ENCODE peak calls at places on chromosomes 5 and 9, in four cellular contexts. G is K562, I is A549, W is HepG2. A is an unnamed sample.

GRCh38 chr5:107388111-107388861 is 282.5 kb downstream of the EFNA5 start:
- DNase-seq in G (no peak), I (peak), W (no peak), A (peak)

GRCh38 chr5:91101777-91102379 is 281.2 kb downstream of the ARRDC3 start:
- DNase-seq in G (peak), I (peak), W (peak), A (peak)

GRCh38 chr5:73792687-73793320 is 166.8 kb downstream of the ARHGEF28 start:
- DNase-seq in G (peak), I (peak), W (peak), A (peak)

GRCh38 chr9:108386859-108387384 is 468.9 kb downstream of the ACTL7B start:
- DNase-seq in G (no peak), I (no peak), W (no peak), A (peak)

GRCh38 chr9:116686693-116687073 is 422 bp upstream of the TRIM32 start:
- DNase-seq in G (no peak), I (no peak), W (peak), A (peak)

GRCh38 chr5:176787676-176788075 is 22.7 kb upstream of the UNC5A start:
- DNase-seq in G (peak), I (peak), W (no peak), A (no peak)

GRCh38 chr5:150645070-150645700 is 4.7 kb downstream of the SYNPO start:
- DNase-seq in G (no peak), I (no peak), W (no peak), A (peak)

GRCh38 chr5:150122158-150122510 is 33.5 kb downstream of the PDGFRB start:
- DNase-seq in G (peak), I (peak), W (peak), A (no peak)

GRCh38 chr9:97717866-97718265 is 20.7 kb upstream of the XPA start:
- DNase-seq in G (no peak), I (no peak), W (no peak), A (no peak)

GRCh38 chr5:64518784-64519183 is 13.0 kb downstream of the RGS7BP start:
- DNase-seq in G (no peak), I (no peak), W (no peak), A (no peak)

GRCh38 chr9:26163931-26164330 is 485.7 kb upstream of the TUSC1 start:
- DNase-seq in G (no peak), I (no peak), W (no peak), A (peak)

GRCh38 chr9:125494555-125494920 is 212.5 kb downstream of the MAPKAP1 start:
- DNase-seq in G (no peak), I (no peak), W (no peak), A (peak)

GRCh38 chr5:173755319-173755718 is 132.8 kb upstream of the CPEB4 start:
- DNase-seq in G (no peak), I (no peak), W (no peak), A (no peak)

GRCh38 chr9:28135571-28135970 is 562.3 kb upstream of the C9orf72 start:
- DNase-seq in G (no peak), I (no peak), W (no peak), A (no peak)

GRCh38 chr9:77997611-77998349 is 33.8 kb downstream of the GNAQ start:
- DNase-seq in G (no peak), I (no peak), W (no peak), A (peak)

GRCh38 chr5:135678640-135679268 is 100.0 kb upstream of the CXCL14 start:
- DNase-seq in G (no peak), I (no peak), W (no peak), A (no peak)

GRCh38 chr5:9382511-9382910 is 163.4 kb downstream of the SEMA5A start:
- DNase-seq in G (no peak), I (no peak), W (no peak), A (no peak)

GRCh38 chr5:113170707-113171106 is 194.1 kb downstream of the DCP2 start:
- DNase-seq in G (no peak), I (no peak), W (no peak), A (peak)

GRCh38 chr9:27005491-27005890 is at the start of gene LRRC19:
- DNase-seq in G (no peak), I (no peak), W (no peak), A (no peak)

GRCh38 chr5:91474201-91474600 is 91.1 kb upstream of the ARRDC3 start:
- DNase-seq in G (no peak), I (no peak), W (no peak), A (no peak)

GRCh38 chr5:142881076-142881466 is 110.9 kb downstream of the ARHGAP26 start:
- DNase-seq in G (no peak), I (no peak), W (no peak), A (peak)

GRCh38 chr5:93010626-93011025 is 570.4 kb downstream of the NR2F1-AS1 start:
- DNase-seq in G (no peak), I (no peak), W (no peak), A (no peak)

GRCh38 chr9:38017149-38017884 is 51.7 kb downstream of the SHB start:
- DNase-seq in G (no peak), I (peak), W (no peak), A (peak)

GRCh38 chr5:84384604-84385575 is at the start of gene EDIL3:
- DNase-seq in G (no peak), I (peak), W (no peak), A (peak)

GRCh38 chr9:110842169-110842568 is 173.6 kb downstream of the MUSK start:
- DNase-seq in G (no peak), I (no peak), W (peak), A (no peak)

GRCh38 chr9:110850401-110851135 is 182.0 kb downstream of the MUSK start:
- DNase-seq in G (no peak), I (no peak), W (no peak), A (no peak)

GRCh38 chr9:110844121-110844520 is 175.5 kb downstream of the MUSK start:
- DNase-seq in G (no peak), I (no peak), W (no peak), A (peak)

GRCh38 chr9:110842976-110843375 is 174.4 kb downstream of the MUSK start:
- DNase-seq in G (no peak), I (no peak), W (no peak), A (peak)

DNA sequence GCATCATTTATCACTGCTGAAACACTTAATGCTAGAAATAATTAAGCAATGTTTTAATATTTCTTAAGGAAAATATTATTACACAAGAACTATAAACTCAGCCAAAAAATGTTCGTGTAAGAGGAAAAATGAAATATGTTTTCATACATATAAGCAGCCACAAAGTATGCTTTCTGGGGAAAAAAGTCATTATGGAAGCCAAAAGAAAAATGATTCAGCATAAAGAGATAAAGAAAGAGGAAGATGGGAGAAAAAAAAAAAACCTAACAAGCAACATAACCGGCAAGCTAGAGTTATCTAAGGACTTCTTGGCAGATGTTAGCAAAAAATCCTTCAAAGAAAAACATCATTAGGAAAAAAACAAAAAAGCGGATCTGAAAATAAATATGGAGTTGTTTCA is 179.1 kb downstream of the MUSK start:
- DNase-seq in G (no peak), I (no peak), W (no peak), A (peak)
- TF ChIP-seq MAZ in G (no peak), I (no peak), W (no peak), A (no peak)

DNA sequence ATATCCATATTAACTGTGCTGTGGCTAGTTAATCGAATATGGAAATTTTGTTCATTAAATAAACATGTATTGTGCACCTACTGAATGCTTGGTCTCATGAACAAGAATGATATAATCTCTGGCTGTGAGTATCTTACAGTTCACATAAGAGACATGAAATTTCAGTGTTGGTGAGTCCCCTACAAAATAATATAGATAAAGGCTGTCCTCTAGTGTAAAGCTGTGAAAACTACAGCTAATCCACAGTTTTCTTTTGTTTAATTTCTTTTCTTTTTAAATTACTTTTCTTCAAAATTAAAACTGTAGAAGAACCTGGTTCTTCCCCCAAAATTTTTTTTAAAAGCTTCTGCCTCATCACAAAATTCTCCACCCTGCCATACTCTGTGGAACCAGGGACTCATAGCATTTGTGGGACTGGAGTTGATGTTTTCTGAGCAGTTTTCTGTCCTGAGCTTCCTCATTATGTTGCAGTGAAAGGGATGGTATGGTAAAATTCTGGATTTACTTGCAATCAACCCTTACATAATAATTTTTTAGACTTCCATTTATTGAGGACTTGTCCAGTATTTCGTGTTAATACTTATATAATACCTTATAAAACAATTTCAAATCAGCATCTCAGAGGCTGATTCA is 135.0 kb downstream of the STK32A start:
- DNase-seq in G (no peak), I (peak), W (no peak), A (peak)
- TF ChIP-seq CTCF in G (no peak), I (peak), W (no peak), A (peak)

GRCh38 chr5:88384901-88385300 is 116.3 kb upstream of the TMEM161B start:
- DNase-seq in G (no peak), I (no peak), W (no peak), A (no peak)
- TF ChIP-seq MAZ in G (no peak), I (no peak), W (no peak), A (no peak)

DNA sequence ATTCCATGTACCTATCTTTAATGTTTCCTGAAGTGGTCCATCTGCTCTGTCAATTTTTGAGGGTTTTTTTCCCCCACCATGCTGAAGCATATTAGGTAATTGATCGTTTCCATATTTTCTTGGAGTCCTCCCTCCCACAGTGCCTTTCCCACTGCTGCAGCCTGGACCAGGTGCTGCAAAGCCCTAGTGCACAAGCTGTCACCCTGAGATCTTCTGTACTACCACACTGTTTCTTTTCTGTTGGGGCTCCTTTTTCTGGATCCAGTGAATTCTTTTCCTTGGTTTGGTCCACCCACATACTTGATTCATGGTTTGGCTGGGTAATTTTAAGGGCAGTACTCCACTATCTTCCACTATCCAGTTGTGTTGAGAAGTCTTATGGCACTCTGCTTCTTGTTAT is 30.9 kb upstream of the FAM169A start:
- DNase-seq in G (no peak), I (no peak), W (no peak), A (no peak)
- TF ChIP-seq CTCF in G (no peak), I (no peak), W (no peak), A (no peak)

GRCh38 chr9:33137271-33137670 is 29.9 kb downstream of the B4GALT1 start:
- DNase-seq in G (no peak), I (no peak), W (no peak), A (no peak)

GRCh38 chr9:33140406-33141360 is 26.5 kb downstream of the B4GALT1 start:
- DNase-seq in G (no peak), I (no peak), W (no peak), A (no peak)

GRCh38 chr9:33137781-33138264 is 29.3 kb downstream of the B4GALT1 start:
- DNase-seq in G (no peak), I (no peak), W (no peak), A (no peak)

GRCh38 chr9:33138768-33139167 is 28.4 kb downstream of the B4GALT1 start:
- DNase-seq in G (no peak), I (no peak), W (no peak), A (no peak)

DNA sequence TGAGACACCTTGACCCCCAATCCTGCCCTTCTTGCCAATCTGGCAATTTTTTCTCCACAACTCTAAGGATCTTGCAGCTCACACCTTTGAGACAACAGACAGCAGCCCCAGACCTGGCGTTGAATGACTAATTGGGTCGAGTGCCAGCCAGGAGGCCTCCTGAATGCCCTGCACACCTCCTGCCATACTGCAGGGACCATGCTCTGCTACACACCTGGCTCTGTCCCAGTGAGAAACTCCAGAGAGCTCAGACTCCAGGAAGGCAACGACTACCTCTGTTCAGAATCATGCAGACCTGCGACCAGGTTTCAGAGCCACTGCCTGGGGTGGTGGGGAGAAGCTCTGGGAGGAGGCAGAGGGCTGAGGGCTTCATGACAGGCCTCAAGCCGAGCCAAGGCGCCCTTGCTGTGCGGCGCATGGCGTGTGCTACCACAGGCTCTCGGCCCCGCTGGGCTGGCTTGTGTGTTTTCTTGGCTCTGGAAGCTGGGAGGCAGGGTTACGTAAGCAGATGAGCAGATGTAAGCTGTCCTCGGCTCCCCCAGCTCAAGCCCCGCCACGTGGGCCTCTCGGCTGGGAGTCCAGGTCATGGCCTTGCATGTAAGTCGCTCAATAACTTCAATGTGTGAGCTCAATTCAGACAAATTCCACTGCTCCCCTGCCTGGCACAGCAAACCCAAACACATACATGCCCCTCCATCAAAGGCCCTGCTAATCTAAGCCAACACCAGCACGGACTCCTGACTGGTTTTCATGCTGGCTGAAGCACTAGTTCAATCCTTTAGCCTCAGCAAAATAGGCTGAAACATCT is 27.5 kb downstream of the B4GALT1 start:
- DNase-seq in G (no peak), I (no peak), W (peak), A (peak)
- TF ChIP-seq MAZ in G (no peak), I (no peak), W (peak), A (peak)

GRCh38 chr9:127194881-127195713 is 69.5 kb upstream of the GARNL3 start:
- DNase-seq in G (peak), I (peak), W (peak), A (peak)
- TF ChIP-seq CTCF in G (peak), I (peak), W (peak), A (no peak)

DNA sequence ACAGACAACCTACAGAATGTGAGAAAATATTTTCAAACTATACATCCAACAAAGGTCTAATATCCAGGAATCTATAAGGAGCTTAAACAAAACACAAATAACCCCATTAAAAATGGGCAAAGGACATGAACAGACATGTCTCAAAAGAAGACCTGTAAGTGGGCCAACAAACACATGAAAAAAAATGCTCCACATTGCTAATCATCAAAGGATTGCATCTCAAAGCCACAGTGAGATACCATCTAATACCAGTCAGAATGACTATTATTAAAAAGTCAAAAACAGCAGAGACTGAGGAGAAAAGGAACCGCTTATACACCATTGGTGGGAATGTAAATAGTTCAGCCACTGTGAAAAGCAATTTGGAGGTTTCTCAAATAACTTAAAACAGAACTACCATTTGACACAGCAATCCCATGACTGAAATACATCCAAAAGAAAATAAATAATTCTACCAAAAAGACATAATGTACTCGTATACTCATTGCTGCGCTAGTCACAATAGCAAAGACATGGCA is 39.1 kb upstream of the C5orf63 start:
- DNase-seq in G (no peak), I (no peak), W (no peak), A (no peak)
- TF ChIP-seq MAZ in G (no peak), I (no peak), W (no peak), A (no peak)

DNA sequence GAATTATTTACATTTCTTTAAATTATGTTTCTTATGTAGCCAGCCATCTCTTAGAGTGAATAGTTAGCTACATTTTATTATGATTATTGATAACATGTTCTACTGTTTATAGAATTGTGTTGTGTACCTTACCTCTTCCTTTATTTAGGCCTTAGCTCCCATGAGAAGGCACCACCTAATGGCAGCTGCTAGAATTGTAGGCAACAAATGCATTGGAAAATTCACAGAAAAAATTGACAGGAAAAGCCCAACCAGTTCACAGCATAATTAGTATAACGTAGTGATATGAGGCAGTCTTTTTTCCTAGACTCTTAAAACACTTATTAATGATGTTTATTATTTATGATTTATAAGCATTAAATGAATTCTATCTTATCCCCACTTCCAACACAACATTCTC is 175.8 kb downstream of the WDR70 start:
- DNase-seq in G (peak), I (peak), W (peak), A (no peak)
- TF ChIP-seq CTCF in G (peak), I (peak), W (peak), A (peak)

GRCh38 chr5:147507480-147508126 is 2.3 kb downstream of the DPYSL3 start:
- DNase-seq in G (no peak), I (no peak), W (no peak), A (peak)
- TF ChIP-seq MAZ in G (no peak), I (no peak), W (no peak), A (no peak)

A was measured in IMR-90.